ENCODE peak calls at places on chromosomes 4 and X, in eight cellular contexts. N, Q, G, V, M, Y, A and Z are unnamed samples. For H3K4me1, the result is how much of the 10 kb centered on the place peaks cover.

GRCh38 chrX:12972239-12972638 is 2.7 kb upstream of the TMSB4X start:
- DNase-seq in Y (no peak), M (no peak), A (no peak), Q (no peak), G (no peak), N (no peak), V (no peak), Z (no peak)

GRCh38 chr4:98659741-98660507 is 1.5 kb upstream of the TSPAN5 start:
- DNase-seq in V (no peak), G (no peak), N (no peak), M (no peak), Y (no peak), Q (no peak), A (no peak), Z (no peak)

GRCh38 chrX:47815901-47816845 is 20.5 kb upstream of the ZNF81 start:
- DNase-seq in V (no peak), Y (no peak), M (no peak), A (no peak), Q (no peak), N (peak), G (no peak), Z (no peak)

GRCh38 chr4:146059865-146060264 is 115.7 kb upstream of the LSM6 start:
- DNase-seq in G (no peak), V (no peak), A (no peak), M (no peak), N (no peak), Q (peak), Y (no peak), Z (no peak)

GRCh38 chrX:16695079-16695676 is 17.3 kb downstream of the CTPS2 start:
- DNase-seq in Y (peak), Q (peak), N (peak), G (peak), V (peak), M (peak), A (peak), Z (peak)

GRCh38 chr4:7956306-7957112 is 16.8 kb upstream of the AFAP1 start:
- DNase-seq in N (no peak), A (no peak), Q (no peak), M (no peak), V (no peak), Y (no peak), G (no peak), Z (no peak)

GRCh38 chr4:41157009-41157408 is 57.3 kb downstream of the APBB2 start:
- DNase-seq in V (no peak), G (no peak), N (no peak), Q (no peak), M (no peak), A (no peak), Y (no peak), Z (no peak)

GRCh38 chr4:675980-676870 is 1.9 kb downstream of the MYL5 start:
- DNase-seq in Y (no peak), G (no peak), N (no peak), A (no peak), Q (peak), M (no peak), V (no peak), Z (no peak)

GRCh38 chrX:147738260-147738659 is 173.5 kb upstream of the FMR1 start:
- DNase-seq in N (no peak), A (no peak), M (no peak), Y (no peak), Q (no peak), V (no peak), G (no peak), Z (no peak)

GRCh38 chr4:68490826-68491457 is 43.7 kb downstream of the TMPRSS11E start:
- DNase-seq in N (no peak), Y (no peak), G (no peak), V (peak), Q (no peak), A (no peak), M (no peak), Z (no peak)

GRCh38 chr4:1683371-1683902 is 676 bp downstream of the FAM53A start:
- DNase-seq in V (peak), A (no peak), N (peak), Y (no peak), G (peak), M (no peak), Q (no peak), Z (no peak)

GRCh38 chr4:132587626-132588025 is 561.5 kb upstream of the PCDH10 start:
- DNase-seq in Q (no peak), G (no peak), M (no peak), V (no peak), A (no peak), Y (no peak), N (no peak), Z (no peak)

GRCh38 chrX:13836575-13836974 is 19.7 kb upstream of the GPM6B start:
- DNase-seq in Y (no peak), G (no peak), A (no peak), M (no peak), N (no peak), V (no peak), Q (no peak), Z (no peak)

GRCh38 chrX:9182041-9182440 is 148.1 kb upstream of the FAM9B start:
- DNase-seq in G (no peak), V (no peak), A (no peak), M (no peak), N (no peak), Y (no peak), Q (no peak), Z (no peak)

GRCh38 chr4:74534936-74535335 is 90.0 kb downstream of the AREG start:
- DNase-seq in V (no peak), A (no peak), Q (no peak), Y (no peak), G (no peak), N (peak), M (no peak), Z (no peak)

GRCh38 chr4:17721496-17722360 is 59.7 kb downstream of the FAM184B start:
- DNase-seq in Y (no peak), V (no peak), M (no peak), G (no peak), A (no peak), Q (no peak), N (no peak), Z (no peak)

GRCh38 chr4:93617596-93617995 is 211.0 kb upstream of the ATOH1 start:
- DNase-seq in Y (no peak), G (no peak), N (no peak), V (no peak), Q (no peak), A (no peak), M (no peak), Z (no peak)

DNA sequence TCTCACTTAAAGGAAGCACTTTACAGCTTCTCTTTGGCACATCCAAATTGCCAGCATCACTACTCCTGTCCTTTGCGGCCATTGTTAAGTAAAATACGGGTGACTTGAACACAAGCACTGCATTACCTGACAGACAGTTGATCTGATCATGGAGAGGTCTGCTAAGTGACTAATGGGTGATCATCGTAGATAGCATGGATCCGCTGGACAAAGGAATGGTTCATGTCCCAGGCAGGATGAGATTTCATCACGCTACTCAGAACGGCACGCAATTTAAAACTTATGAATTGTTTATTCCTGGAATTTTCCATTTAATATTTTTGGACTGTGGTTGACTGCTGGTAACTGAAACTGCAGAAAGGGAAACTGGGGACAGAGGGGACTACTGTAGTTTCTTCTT is 94.1 kb downstream of the NEUROG2 start:
- DNase-seq in G (no peak), Q (no peak), Y (no peak), A (no peak), V (no peak), M (no peak), N (no peak), Z (no peak)
- H3K4me1 ChIP-seq in G (under half), Q (under half), Y (under half), A (under half), V (under half), M (under half), N (under half), Z (under half)

DNA sequence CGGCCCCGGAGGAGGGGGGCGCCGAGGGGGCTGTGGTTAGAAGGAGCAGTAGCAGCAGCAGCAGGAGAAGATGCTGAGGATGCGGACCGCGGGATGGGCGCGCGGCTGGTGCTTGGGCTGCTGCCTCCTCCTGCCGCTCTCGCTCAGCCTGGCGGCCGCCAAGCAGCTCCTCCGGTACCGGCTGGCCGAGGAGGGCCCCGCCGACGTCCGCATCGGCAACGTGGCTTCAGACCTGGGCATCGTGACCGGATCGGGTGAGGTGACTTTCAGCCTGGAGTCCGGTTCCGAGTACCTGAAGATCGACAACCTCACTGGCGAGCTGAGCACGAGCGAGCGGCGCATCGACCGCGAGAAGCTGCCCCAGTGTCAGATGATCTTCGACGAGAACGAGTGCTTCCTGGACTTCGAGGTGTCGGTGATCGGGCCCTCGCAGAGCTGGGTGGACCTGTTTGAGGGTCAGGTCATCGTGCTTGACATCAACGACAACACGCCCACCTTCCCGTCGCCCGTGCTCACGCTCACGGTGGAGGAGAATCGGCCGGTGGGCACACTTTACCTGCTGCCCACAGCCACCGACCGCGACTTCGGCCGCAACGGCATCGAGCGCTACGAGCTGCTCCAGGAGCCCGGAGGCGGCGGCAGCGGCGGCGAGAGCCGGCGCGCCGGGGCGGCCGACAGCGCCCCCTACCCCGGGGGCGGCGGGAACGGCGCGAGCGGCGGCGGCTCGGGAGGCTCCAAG is 1.4 kb downstream of the PCDH7 start:
- DNase-seq in Y (peak), M (peak), N (peak), Q (no peak), V (no peak), G (peak), A (peak), Z (peak)
- H3K27ac ChIP-seq in Y (peak), M (peak), N (no peak), Q (no peak), V (no peak), G (no peak), A (peak), Z (peak)

DNA sequence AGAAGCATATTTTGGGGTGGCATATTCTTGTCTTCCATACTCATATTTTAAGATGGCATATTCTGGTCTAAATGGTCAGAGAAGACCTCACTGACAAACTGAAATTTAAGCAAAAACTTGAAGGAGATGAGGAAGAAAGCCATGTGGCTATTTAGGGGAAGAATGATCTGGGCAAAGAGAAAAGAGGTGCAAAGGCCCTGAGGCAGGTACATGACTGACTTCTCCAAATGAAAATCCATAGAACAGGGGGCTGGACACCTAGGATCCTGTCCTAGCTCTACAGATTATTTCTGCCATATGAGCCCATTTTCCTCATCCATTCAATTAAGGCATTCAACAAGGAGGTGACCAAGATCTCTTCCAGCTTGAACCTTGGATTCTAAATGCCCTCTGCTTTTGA is 105.6 kb downstream of the IRF2 start:
- DNase-seq in Y (no peak), Q (no peak), A (no peak), M (no peak), N (no peak), G (no peak), V (no peak), Z (no peak)
- H3K4me1 ChIP-seq in Y (under half), Q (under half), A (under half), M (under half), N (under half), G (under half), V (under half), Z (under half)

DNA sequence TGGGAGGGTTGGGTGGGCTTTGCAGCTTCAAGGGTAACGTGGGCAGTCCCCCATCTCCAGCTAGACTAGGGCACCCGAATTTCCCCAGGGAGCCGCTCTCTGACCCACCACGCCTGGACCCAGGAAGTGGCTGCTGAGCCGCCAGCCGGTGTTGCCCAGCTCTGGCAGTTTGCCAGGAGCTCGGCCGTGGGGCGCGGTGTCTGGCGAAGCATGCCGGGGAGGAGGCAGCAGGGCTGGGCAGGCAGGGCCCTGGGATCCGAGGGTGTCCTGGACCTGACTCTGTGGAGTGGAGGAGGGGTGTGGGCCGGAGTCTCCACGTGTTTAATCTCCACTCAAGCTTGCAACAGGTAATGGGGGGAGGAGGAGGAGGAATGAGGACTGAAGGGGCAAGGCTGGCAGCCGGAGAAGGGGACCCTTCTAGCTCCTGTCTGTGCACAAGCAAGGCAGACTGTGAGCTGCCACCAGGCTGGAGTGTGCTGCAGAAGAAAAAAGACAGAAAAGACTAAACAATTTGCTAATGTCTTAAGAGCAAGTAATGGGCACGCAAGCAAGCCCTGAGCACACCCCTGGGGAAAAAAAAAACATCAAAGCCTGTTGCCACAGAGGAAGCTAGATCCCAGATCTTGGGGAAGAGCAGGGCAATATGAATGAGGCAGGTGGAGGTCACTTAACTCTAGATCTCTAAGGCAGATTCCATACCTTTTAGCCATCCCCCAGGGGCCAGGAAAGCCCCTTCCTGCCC is 2.4 kb downstream of the LONRF3 start:
- DNase-seq in V (peak), G (peak), Y (peak), N (peak), Q (peak), A (peak), M (peak), Z (peak)
- H3K27ac ChIP-seq in V (peak), G (peak), Y (peak), N (no peak), Q (no peak), A (peak), M (peak), Z (peak)

GRCh38 chr4:129708776-129709175 is 612.8 kb downstream of the C4orf33 start:
- DNase-seq in Y (no peak), V (no peak), G (no peak), M (no peak), A (no peak), Q (no peak), N (no peak), Z (no peak)
- H3K4me1 ChIP-seq in Y (under half), V (under half), G (under half), M (under half), A (under half), Q (under half), N (under half), Z (under half)

GRCh38 chr4:6844986-6845385 is 62.5 kb downstream of the KIAA0232 start:
- DNase-seq in M (no peak), Q (no peak), Y (no peak), N (no peak), V (no peak), A (no peak), G (no peak), Z (no peak)

GRCh38 chr4:6840062-6840976 is 57.8 kb downstream of the KIAA0232 start:
- DNase-seq in G (no peak), Y (peak), Q (no peak), V (peak), M (no peak), A (no peak), N (no peak), Z (no peak)

GRCh38 chr4:6845574-6845973 is 63.0 kb downstream of the KIAA0232 start:
- DNase-seq in Q (no peak), Y (no peak), V (no peak), G (no peak), A (no peak), N (no peak), M (no peak), Z (no peak)

GRCh38 chr4:6834867-6835266 is 52.3 kb downstream of the KIAA0232 start:
- DNase-seq in M (no peak), Q (no peak), Y (no peak), N (no peak), A (no peak), G (no peak), V (no peak), Z (no peak)

GRCh38 chr4:6839579-6839978 is 57.1 kb downstream of the KIAA0232 start:
- DNase-seq in M (no peak), V (no peak), Q (no peak), A (no peak), G (no peak), Y (no peak), N (no peak), Z (no peak)
- H3K27ac ChIP-seq in M (no peak), V (no peak), Q (no peak), A (no peak), G (no peak), Y (peak), N (no peak), Z (peak)

GRCh38 chr4:24799544-24800272 is 4.3 kb downstream of the SOD3 start:
- DNase-seq in A (no peak), V (no peak), Q (no peak), M (no peak), N (no peak), Y (no peak), G (no peak), Z (no peak)
- H3K4me1 ChIP-seq in A (under half), V (under half), Q (under half), M (under half), N (under half), Y (under half), G (under half), Z (under half)

GRCh38 chrX:38095971-38096529 is 89.7 kb downstream of the SYTL5 start:
- DNase-seq in A (no peak), Q (no peak), M (no peak), N (no peak), V (no peak), Y (no peak), G (no peak), Z (no peak)
- H3K27ac ChIP-seq in A (no peak), Q (no peak), M (no peak), N (no peak), V (no peak), Y (no peak), G (no peak), Z (no peak)

GRCh38 chr4:38684951-38685350 is 21.0 kb downstream of the KLF3 start:
- DNase-seq in V (no peak), Q (no peak), Y (no peak), N (no peak), A (no peak), M (no peak), G (no peak), Z (no peak)

GRCh38 chr4:38681283-38682066 is 17.5 kb downstream of the KLF3 start:
- DNase-seq in Y (no peak), N (no peak), M (no peak), A (no peak), Q (no peak), V (no peak), G (no peak), Z (no peak)

GRCh38 chr4:38686682-38687081 is 22.7 kb downstream of the KLF3 start:
- DNase-seq in M (no peak), N (no peak), V (no peak), Q (no peak), Y (no peak), G (no peak), A (no peak), Z (no peak)

GRCh38 chr4:38683265-38683664 is 19.3 kb downstream of the KLF3 start:
- DNase-seq in V (no peak), Q (no peak), A (no peak), N (no peak), M (no peak), Y (no peak), G (no peak), Z (no peak)

DNA sequence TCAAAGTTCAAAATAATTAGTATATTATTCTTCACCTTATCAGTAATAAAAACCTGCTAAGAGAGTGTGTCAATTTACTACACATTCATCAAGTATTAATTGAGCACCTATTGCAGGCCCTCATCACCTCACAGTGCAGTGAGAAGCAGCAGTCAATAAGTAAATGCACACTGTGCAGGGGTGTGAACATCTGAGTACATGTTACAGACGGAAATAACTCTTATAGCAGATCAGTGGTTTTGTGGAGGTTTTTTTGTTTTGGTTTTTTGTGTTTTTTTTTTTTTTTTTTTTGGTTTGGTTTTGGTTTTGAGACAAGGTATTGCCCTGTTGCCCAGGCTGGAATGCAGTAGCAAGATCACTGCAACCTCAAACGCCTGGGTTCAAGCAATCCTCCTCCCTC is 20.3 kb downstream of the KLF3 start:
- DNase-seq in Q (no peak), N (no peak), M (no peak), A (no peak), V (no peak), Y (no peak), G (no peak), Z (no peak)
- H3K4me1 ChIP-seq in Q (under half), N (under half), M (under half), A (under half), V (under half), Y (half or more), G (under half), Z (half or more)